ENCODE peak calls at places on chromosomes 2 and 18, in six cellular contexts. One of them, this sample, is unnamed.

GRCh38 chr18:24923138-24923537 is 428.8 kb downstream of the ZNF521 start:
- DNase-seq in mesothelial cell of epicardium: no peak
- DNase-seq in BJ: no peak
- DNase-seq in WTC11: no peak
- DNase-seq in uterus: no peak
- DNase-seq in left ventricle myocardium inferior: no peak
- DNase-seq in this sample: no peak

GRCh38 chr2:119758881-119759450 is 756 bp upstream of the PTPN4 start:
- DNase-seq in mesothelial cell of epicardium: no peak
- DNase-seq in BJ: no peak
- DNase-seq in WTC11: no peak
- DNase-seq in uterus: no peak
- DNase-seq in left ventricle myocardium inferior: no peak
- DNase-seq in this sample: no peak

GRCh38 chr2:225434014-225434413 is 34.5 kb downstream of the NYAP2 start:
- DNase-seq in mesothelial cell of epicardium: no peak
- DNase-seq in BJ: no peak
- DNase-seq in WTC11: peak
- DNase-seq in uterus: no peak
- DNase-seq in left ventricle myocardium inferior: no peak
- DNase-seq in this sample: no peak

GRCh38 chr2:226802573-226802972 is 3.0 kb upstream of the IRS1 start:
- DNase-seq in mesothelial cell of epicardium: no peak
- DNase-seq in BJ: no peak
- DNase-seq in WTC11: no peak
- DNase-seq in uterus: peak
- DNase-seq in left ventricle myocardium inferior: no peak
- DNase-seq in this sample: no peak

GRCh38 chr2:127537644-127538043 is 2.2 kb downstream of the MYO7B start:
- DNase-seq in mesothelial cell of epicardium: no peak
- DNase-seq in BJ: no peak
- DNase-seq in WTC11: no peak
- DNase-seq in uterus: no peak
- DNase-seq in left ventricle myocardium inferior: no peak
- DNase-seq in this sample: no peak

GRCh38 chr2:212227755-212228154 is 310.8 kb downstream of the ERBB4 start:
- DNase-seq in mesothelial cell of epicardium: no peak
- DNase-seq in BJ: peak
- DNase-seq in WTC11: no peak
- DNase-seq in uterus: no peak
- DNase-seq in left ventricle myocardium inferior: no peak
- DNase-seq in this sample: no peak

GRCh38 chr18:23963443-23964185 is 50.9 kb upstream of the TTC39C start:
- DNase-seq in mesothelial cell of epicardium: no peak
- DNase-seq in BJ: no peak
- DNase-seq in WTC11: no peak
- DNase-seq in uterus: no peak
- DNase-seq in left ventricle myocardium inferior: no peak
- DNase-seq in this sample: no peak

GRCh38 chr2:20487030-20487391 is 40.1 kb downstream of the RHOB start:
- DNase-seq in mesothelial cell of epicardium: no peak
- DNase-seq in BJ: no peak
- DNase-seq in WTC11: no peak
- DNase-seq in uterus: peak
- DNase-seq in left ventricle myocardium inferior: no peak
- DNase-seq in this sample: no peak

GRCh38 chr2:140734992-140735391 is 1395.8 kb downstream of the LRP1B start:
- DNase-seq in mesothelial cell of epicardium: no peak
- DNase-seq in BJ: no peak
- DNase-seq in WTC11: no peak
- DNase-seq in uterus: no peak
- DNase-seq in left ventricle myocardium inferior: no peak
- DNase-seq in this sample: no peak

GRCh38 chr2:159797468-159798375 is at the start of gene CD302:
- DNase-seq in mesothelial cell of epicardium: peak
- DNase-seq in BJ: no peak
- DNase-seq in WTC11: peak
- DNase-seq in uterus: peak
- DNase-seq in left ventricle myocardium inferior: peak
- DNase-seq in this sample: peak

GRCh38 chr2:25651066-25651465 is 22.3 kb downstream of the DTNB start:
- DNase-seq in mesothelial cell of epicardium: no peak
- DNase-seq in BJ: no peak
- DNase-seq in WTC11: no peak
- DNase-seq in uterus: no peak
- DNase-seq in left ventricle myocardium inferior: no peak
- DNase-seq in this sample: no peak

GRCh38 chr2:86280191-86280667 is 57.2 kb downstream of the REEP1 start:
- DNase-seq in mesothelial cell of epicardium: no peak
- DNase-seq in BJ: no peak
- DNase-seq in WTC11: no peak
- DNase-seq in uterus: no peak
- DNase-seq in left ventricle myocardium inferior: no peak
- DNase-seq in this sample: no peak

GRCh38 chr2:130967020-130967495 is 126.2 kb downstream of the FAM168B start:
- DNase-seq in mesothelial cell of epicardium: no peak
- DNase-seq in BJ: no peak
- DNase-seq in WTC11: no peak
- DNase-seq in uterus: no peak
- DNase-seq in left ventricle myocardium inferior: no peak
- DNase-seq in this sample: no peak

GRCh38 chr2:217168396-217168795 is 308.5 kb upstream of the TNP1 start:
- DNase-seq in mesothelial cell of epicardium: no peak
- DNase-seq in BJ: no peak
- DNase-seq in WTC11: no peak
- DNase-seq in uterus: no peak
- DNase-seq in left ventricle myocardium inferior: no peak
- DNase-seq in this sample: no peak

GRCh38 chr18:44080054-44080453 is 600.6 kb upstream of the SETBP1 start:
- DNase-seq in mesothelial cell of epicardium: no peak
- DNase-seq in BJ: no peak
- DNase-seq in WTC11: no peak
- DNase-seq in uterus: no peak
- DNase-seq in left ventricle myocardium inferior: no peak
- DNase-seq in this sample: no peak

DNA sequence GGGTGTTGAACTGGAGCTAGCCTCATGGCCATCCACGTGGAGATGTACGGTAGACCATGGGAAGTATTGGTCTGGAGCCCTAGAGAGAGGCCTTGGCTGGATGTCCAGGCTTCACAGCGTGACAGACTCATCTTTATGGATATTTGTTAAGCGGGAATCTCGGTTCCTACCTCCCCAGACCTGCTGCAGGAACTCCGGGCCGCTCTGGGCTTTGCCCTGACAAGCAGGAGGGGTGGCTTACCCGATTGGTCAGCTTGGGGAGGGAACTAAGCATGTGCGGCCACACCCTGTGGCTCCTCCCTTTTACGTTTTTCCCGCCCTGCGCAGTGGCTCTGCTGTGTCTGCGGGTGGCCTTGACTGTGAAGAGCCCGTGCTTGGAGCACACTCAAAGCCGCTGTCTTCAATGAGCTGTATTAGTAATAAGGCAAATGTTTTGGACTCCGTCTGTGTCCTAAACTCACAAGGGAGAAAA is 52.3 kb downstream of the PAPOLG start:
- DNase-seq in mesothelial cell of epicardium: no peak
- DNase-seq in BJ: no peak
- DNase-seq in WTC11: peak
- DNase-seq in uterus: no peak
- DNase-seq in left ventricle myocardium inferior: no peak
- DNase-seq in this sample: no peak
- TF ChIP-seq CTCF in mesothelial cell of epicardium: no peak
- TF ChIP-seq CTCF in BJ: no peak
- TF ChIP-seq CTCF in WTC11: no peak
- TF ChIP-seq CTCF in uterus: no peak
- TF ChIP-seq CTCF in left ventricle myocardium inferior: no peak
- TF ChIP-seq CTCF in this sample: no peak

GRCh38 chr2:219886615-219887014 is 259.2 kb downstream of the SLC4A3 start:
- DNase-seq in mesothelial cell of epicardium: no peak
- DNase-seq in BJ: no peak
- DNase-seq in WTC11: no peak
- DNase-seq in uterus: no peak
- DNase-seq in left ventricle myocardium inferior: no peak
- DNase-seq in this sample: no peak
- TF ChIP-seq CTCF in mesothelial cell of epicardium: no peak
- TF ChIP-seq CTCF in BJ: peak
- TF ChIP-seq CTCF in WTC11: no peak
- TF ChIP-seq CTCF in uterus: no peak
- TF ChIP-seq CTCF in left ventricle myocardium inferior: no peak
- TF ChIP-seq CTCF in this sample: peak

GRCh38 chr18:22336406-22336805 is 81.3 kb downstream of the CTAGE1 start:
- DNase-seq in mesothelial cell of epicardium: no peak
- DNase-seq in BJ: no peak
- DNase-seq in WTC11: no peak
- DNase-seq in uterus: no peak
- DNase-seq in left ventricle myocardium inferior: no peak
- DNase-seq in this sample: no peak

GRCh38 chr18:22335644-22336275 is 82.0 kb downstream of the CTAGE1 start:
- DNase-seq in mesothelial cell of epicardium: no peak
- DNase-seq in BJ: no peak
- DNase-seq in WTC11: no peak
- DNase-seq in uterus: no peak
- DNase-seq in left ventricle myocardium inferior: no peak
- DNase-seq in this sample: no peak

GRCh38 chr18:22337311-22337710 is 80.4 kb downstream of the CTAGE1 start:
- DNase-seq in mesothelial cell of epicardium: no peak
- DNase-seq in BJ: no peak
- DNase-seq in WTC11: no peak
- DNase-seq in uterus: peak
- DNase-seq in left ventricle myocardium inferior: no peak
- DNase-seq in this sample: no peak

GRCh38 chr18:22330508-22330907 is 87.2 kb downstream of the CTAGE1 start:
- DNase-seq in mesothelial cell of epicardium: no peak
- DNase-seq in BJ: no peak
- DNase-seq in WTC11: no peak
- DNase-seq in uterus: no peak
- DNase-seq in left ventricle myocardium inferior: no peak
- DNase-seq in this sample: no peak

DNA sequence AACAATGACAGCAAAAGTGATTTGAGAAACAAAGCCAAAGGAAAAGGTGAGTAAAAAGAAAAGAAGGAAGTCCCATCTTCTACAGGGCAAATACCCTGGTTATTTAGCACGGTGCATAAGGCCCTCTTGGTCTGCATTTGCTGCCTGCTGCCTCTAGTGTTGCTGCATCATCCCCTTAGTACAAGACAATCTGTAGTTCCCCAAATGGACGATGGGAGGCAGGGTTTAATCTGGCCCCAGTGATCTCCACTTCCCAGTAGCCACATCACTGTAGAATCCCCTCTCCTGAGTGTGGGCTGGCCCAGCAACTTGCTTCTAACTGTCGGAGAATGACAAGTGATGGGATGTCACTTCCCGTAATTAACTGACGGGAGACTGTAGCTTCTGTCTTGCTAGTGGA is 85.1 kb downstream of the CTAGE1 start:
- DNase-seq in mesothelial cell of epicardium: no peak
- DNase-seq in BJ: no peak
- DNase-seq in WTC11: peak
- DNase-seq in uterus: no peak
- DNase-seq in left ventricle myocardium inferior: no peak
- DNase-seq in this sample: no peak
- TF ChIP-seq CTCF in mesothelial cell of epicardium: no peak
- TF ChIP-seq CTCF in BJ: no peak
- TF ChIP-seq CTCF in WTC11: peak
- TF ChIP-seq CTCF in uterus: no peak
- TF ChIP-seq CTCF in left ventricle myocardium inferior: no peak
- TF ChIP-seq CTCF in this sample: peak

DNA sequence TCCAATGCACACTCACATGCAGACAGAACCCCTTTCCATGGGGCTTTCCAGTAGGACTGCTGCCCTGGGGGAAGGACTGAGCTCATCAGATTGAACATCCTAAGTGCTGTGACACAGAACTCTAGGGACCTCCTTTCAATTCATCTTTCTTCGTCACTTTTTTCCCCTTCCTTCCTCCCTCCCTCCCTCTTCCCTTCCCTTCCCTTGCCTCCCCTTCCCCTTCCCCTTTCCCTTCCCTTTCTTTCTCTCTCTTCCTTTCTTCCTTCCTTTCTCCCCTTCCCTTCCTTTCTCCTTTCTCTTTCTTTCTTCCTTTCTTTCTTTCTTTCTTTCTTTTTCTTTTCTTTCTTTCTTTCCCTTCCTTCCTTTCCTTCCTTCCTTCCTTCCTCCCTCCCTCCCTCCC is 39.6 kb upstream of the GATA6 start:
- DNase-seq in mesothelial cell of epicardium: no peak
- DNase-seq in BJ: no peak
- DNase-seq in WTC11: no peak
- DNase-seq in uterus: no peak
- DNase-seq in left ventricle myocardium inferior: no peak
- DNase-seq in this sample: no peak
- TF ChIP-seq CTCF in mesothelial cell of epicardium: no peak
- TF ChIP-seq CTCF in BJ: no peak
- TF ChIP-seq CTCF in WTC11: no peak
- TF ChIP-seq CTCF in uterus: no peak
- TF ChIP-seq CTCF in left ventricle myocardium inferior: no peak
- TF ChIP-seq CTCF in this sample: no peak

GRCh38 chr2:207115715-207116364 is 49.9 kb downstream of the KLF7 start:
- DNase-seq in mesothelial cell of epicardium: no peak
- DNase-seq in BJ: no peak
- DNase-seq in WTC11: no peak
- DNase-seq in uterus: no peak
- DNase-seq in left ventricle myocardium inferior: peak
- DNase-seq in this sample: no peak
- TF ChIP-seq CTCF in mesothelial cell of epicardium: no peak
- TF ChIP-seq CTCF in BJ: peak
- TF ChIP-seq CTCF in WTC11: no peak
- TF ChIP-seq CTCF in uterus: no peak
- TF ChIP-seq CTCF in left ventricle myocardium inferior: peak
- TF ChIP-seq CTCF in this sample: peak

DNA sequence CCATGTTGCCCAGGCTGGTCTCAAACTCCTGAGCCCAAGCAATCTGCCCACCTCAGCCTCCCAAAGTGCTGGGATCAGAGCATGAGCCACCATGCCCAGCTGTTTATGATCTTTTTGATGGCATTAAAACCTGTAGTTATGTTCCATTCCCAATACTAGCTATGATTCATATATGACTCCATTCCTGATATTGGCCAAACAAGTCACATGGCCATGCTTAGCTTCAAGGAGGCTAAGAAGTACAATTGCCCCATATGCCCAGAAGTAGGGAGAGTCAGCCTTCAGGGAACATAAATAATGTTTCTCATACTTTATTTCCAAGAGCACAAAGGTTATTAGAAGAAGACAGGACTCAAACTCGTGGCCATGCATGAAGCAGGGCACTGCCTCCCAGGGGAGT is 132.4 kb upstream of the RAB6C start:
- DNase-seq in mesothelial cell of epicardium: no peak
- DNase-seq in BJ: no peak
- DNase-seq in WTC11: no peak
- DNase-seq in uterus: no peak
- DNase-seq in left ventricle myocardium inferior: no peak
- DNase-seq in this sample: no peak
- TF ChIP-seq CTCF in mesothelial cell of epicardium: no peak
- TF ChIP-seq CTCF in BJ: no peak
- TF ChIP-seq CTCF in WTC11: no peak
- TF ChIP-seq CTCF in uterus: no peak
- TF ChIP-seq CTCF in left ventricle myocardium inferior: no peak
- TF ChIP-seq CTCF in this sample: no peak

DNA sequence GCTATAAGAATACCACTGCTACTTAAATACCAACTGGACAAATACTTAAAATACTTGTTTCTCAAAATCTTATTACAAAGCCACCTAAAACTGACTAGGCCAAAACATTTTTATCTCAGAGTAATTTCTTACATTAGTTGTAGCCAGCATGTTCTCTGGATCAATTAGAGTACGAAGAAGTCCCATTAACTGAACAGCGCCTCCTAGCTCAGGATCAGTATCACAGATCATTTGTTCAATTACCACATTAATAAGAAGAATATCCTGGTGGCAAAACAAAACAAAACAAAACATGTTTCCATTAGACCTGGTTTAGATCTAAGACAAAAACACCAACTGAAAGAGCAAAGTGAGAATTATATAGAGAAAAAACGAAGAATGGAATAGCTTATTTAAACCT is 36.0 kb downstream of the PPP4R3B start:
- DNase-seq in mesothelial cell of epicardium: no peak
- DNase-seq in BJ: no peak
- DNase-seq in WTC11: no peak
- DNase-seq in uterus: no peak
- DNase-seq in left ventricle myocardium inferior: no peak
- DNase-seq in this sample: no peak
- TF ChIP-seq CTCF in mesothelial cell of epicardium: no peak
- TF ChIP-seq CTCF in BJ: no peak
- TF ChIP-seq CTCF in WTC11: no peak
- TF ChIP-seq CTCF in uterus: no peak
- TF ChIP-seq CTCF in left ventricle myocardium inferior: no peak
- TF ChIP-seq CTCF in this sample: peak

This sample was measured in neural crest cell.